ENCODE peak calls at places on chromosomes 2 and 18, in five cellular contexts. One of them, this sample, is unnamed.

GRCh38 chr2:155363349-155363888 is 664.9 kb downstream of the KCNJ3 start:
- DNase-seq in T-helper 2 cell: no peak
- DNase-seq in germinal center: no peak
- DNase-seq in SW 1271: no peak
- DNase-seq in AG04449: no peak
- DNase-seq in this sample: no peak

GRCh38 chr2:239475161-239476028 is 74.6 kb upstream of the HDAC4 start:
- DNase-seq in germinal center: no peak
- DNase-seq in AG04449: no peak
- DNase-seq in T-helper 2 cell: no peak
- DNase-seq in SW 1271: no peak
- DNase-seq in this sample: no peak

GRCh38 chr18:9066817-9067306 is 35.6 kb upstream of the NDUFV2 start:
- DNase-seq in AG04449: no peak
- DNase-seq in SW 1271: no peak
- DNase-seq in T-helper 2 cell: no peak
- DNase-seq in germinal center: no peak
- DNase-seq in this sample: no peak

GRCh38 chr2:207805566-207806226 is 36.0 kb upstream of the FZD5 start:
- DNase-seq in AG04449: no peak
- DNase-seq in T-helper 2 cell: no peak
- DNase-seq in germinal center: no peak
- DNase-seq in SW 1271: no peak
- DNase-seq in this sample: no peak

GRCh38 chr18:57581301-57581934 is 5.1 kb downstream of the FECH start:
- DNase-seq in AG04449: no peak
- DNase-seq in T-helper 2 cell: no peak
- DNase-seq in SW 1271: no peak
- DNase-seq in germinal center: peak
- DNase-seq in this sample: no peak

GRCh38 chr2:58930541-58930940 is 689.4 kb upstream of the FANCL start:
- DNase-seq in T-helper 2 cell: no peak
- DNase-seq in germinal center: no peak
- DNase-seq in AG04449: no peak
- DNase-seq in SW 1271: no peak
- DNase-seq in this sample: no peak

GRCh38 chr2:133566967-133567645 is 1.2 kb downstream of the NCKAP5 start:
- DNase-seq in SW 1271: no peak
- DNase-seq in T-helper 2 cell: no peak
- DNase-seq in AG04449: no peak
- DNase-seq in germinal center: no peak
- DNase-seq in this sample: no peak

GRCh38 chr2:190283783-190284182 is 35.8 kb downstream of the HIBCH start:
- DNase-seq in T-helper 2 cell: no peak
- DNase-seq in AG04449: no peak
- DNase-seq in germinal center: no peak
- DNase-seq in SW 1271: no peak
- DNase-seq in this sample: no peak

GRCh38 chr2:86477349-86477748 is 36.2 kb downstream of the KDM3A start:
- DNase-seq in SW 1271: no peak
- DNase-seq in germinal center: no peak
- DNase-seq in T-helper 2 cell: no peak
- DNase-seq in AG04449: no peak
- DNase-seq in this sample: no peak

GRCh38 chr2:167581961-167582574 is 665.3 kb downstream of the STK39 start:
- DNase-seq in T-helper 2 cell: no peak
- DNase-seq in SW 1271: no peak
- DNase-seq in AG04449: no peak
- DNase-seq in germinal center: no peak
- DNase-seq in this sample: no peak

GRCh38 chr18:63298393-63299015 is 21.1 kb downstream of the BCL2 start:
- DNase-seq in AG04449: no peak
- DNase-seq in SW 1271: no peak
- DNase-seq in germinal center: no peak
- DNase-seq in T-helper 2 cell: no peak
- DNase-seq in this sample: peak

GRCh38 chr2:5290911-5291546 is 401.2 kb upstream of the SOX11 start:
- DNase-seq in germinal center: no peak
- DNase-seq in SW 1271: no peak
- DNase-seq in T-helper 2 cell: no peak
- DNase-seq in AG04449: no peak
- DNase-seq in this sample: no peak

GRCh38 chr2:28320009-28320365 is 72.7 kb upstream of the FOSL2 start:
- DNase-seq in SW 1271: no peak
- DNase-seq in germinal center: no peak
- DNase-seq in T-helper 2 cell: no peak
- DNase-seq in AG04449: no peak
- DNase-seq in this sample: no peak

GRCh38 chr18:79924814-79925655 is 26.4 kb downstream of the SLC66A2 start:
- DNase-seq in T-helper 2 cell: no peak
- DNase-seq in SW 1271: no peak
- DNase-seq in AG04449: no peak
- DNase-seq in germinal center: no peak
- DNase-seq in this sample: no peak

GRCh38 chr2:161990741-161991140 is 83.3 kb downstream of the DPP4 start:
- DNase-seq in T-helper 2 cell: no peak
- DNase-seq in SW 1271: peak
- DNase-seq in AG04449: peak
- DNase-seq in germinal center: no peak
- DNase-seq in this sample: no peak

GRCh38 chr2:78908973-78909372 is 116.5 kb upstream of the REG3G start:
- DNase-seq in T-helper 2 cell: no peak
- DNase-seq in AG04449: no peak
- DNase-seq in germinal center: no peak
- DNase-seq in SW 1271: no peak
- DNase-seq in this sample: no peak

GRCh38 chr2:241074901-241075540 is 27.1 kb downstream of the MTERF4 start:
- DNase-seq in AG04449: no peak
- DNase-seq in T-helper 2 cell: no peak
- DNase-seq in germinal center: no peak
- DNase-seq in SW 1271: no peak
- DNase-seq in this sample: peak

GRCh38 chr2:132815522-132815921 is 145.5 kb upstream of the LYPD1 start:
- DNase-seq in germinal center: no peak
- DNase-seq in AG04449: peak
- DNase-seq in SW 1271: no peak
- DNase-seq in T-helper 2 cell: no peak
- DNase-seq in this sample: no peak

GRCh38 chr2:20108655-20109396 is 57.4 kb upstream of the LAPTM4A start:
- DNase-seq in germinal center: no peak
- DNase-seq in T-helper 2 cell: no peak
- DNase-seq in SW 1271: no peak
- DNase-seq in AG04449: no peak
- DNase-seq in this sample: no peak